ENCODE peak calls at places on chromosomes 12 and 14, in five cellular contexts. J is Peyer's patch, A is PC-3, K is HCT116, H is cardiac muscle cell. O is an unnamed sample.

GRCh38 chr12:4562034-4562657 is at the start of gene DYRK4:
- DNase-seq in J (peak; percentile 91), A (no peak), K (no peak), H (peak; percentile 95), O (no peak)

GRCh38 chr12:110907583-110907982 is 12.8 kb downstream of the MYL2 start:
- DNase-seq in J (no peak), A (no peak), K (no peak), H (no peak), O (no peak)

GRCh38 chr12:124747426-124748161 is 116.1 kb downstream of the SCARB1 start:
- DNase-seq in J (no peak), A (peak; percentile 98), K (no peak), H (no peak), O (no peak)

GRCh38 chr14:54420478-54421116 is 20.6 kb downstream of the CNIH1 start:
- DNase-seq in J (peak; percentile 75), A (peak; percentile 89), K (peak; percentile 29), H (peak; percentile 45), O (no peak)

GRCh38 chr12:86228656-86229055 is 27.5 kb downstream of the MGAT4C start:
- DNase-seq in J (no peak), A (no peak), K (no peak), H (no peak), O (no peak)

GRCh38 chr12:119802472-119802871 is 74.6 kb downstream of the CIT start:
- DNase-seq in J (no peak), A (no peak), K (no peak), H (no peak), O (no peak)

GRCh38 chr14:33567736-33568124 is 383.1 kb downstream of the EGLN3 start:
- DNase-seq in J (no peak), A (peak; percentile 28), K (no peak), H (no peak), O (no peak)

GRCh38 chr14:92471919-92472318 is 41.7 kb upstream of the RIN3 start:
- DNase-seq in J (no peak), A (peak; percentile 80), K (peak; percentile 62), H (no peak), O (no peak)

GRCh38 chr14:30214456-30215090 is 286.9 kb upstream of the PRKD1 start:
- DNase-seq in J (no peak), A (peak; percentile 74), K (peak; percentile 8), H (peak; percentile 66), O (no peak)

GRCh38 chr12:47097276-47097896 is 17.6 kb upstream of the AMIGO2 start:
- DNase-seq in J (no peak), A (peak; percentile 80), K (no peak), H (no peak), O (no peak)

GRCh38 chr14:99731536-99732435 is 47.7 kb downstream of the CYP46A1 start:
- DNase-seq in J (peak; percentile 29), A (no peak), K (no peak), H (no peak), O (no peak)

DNA sequence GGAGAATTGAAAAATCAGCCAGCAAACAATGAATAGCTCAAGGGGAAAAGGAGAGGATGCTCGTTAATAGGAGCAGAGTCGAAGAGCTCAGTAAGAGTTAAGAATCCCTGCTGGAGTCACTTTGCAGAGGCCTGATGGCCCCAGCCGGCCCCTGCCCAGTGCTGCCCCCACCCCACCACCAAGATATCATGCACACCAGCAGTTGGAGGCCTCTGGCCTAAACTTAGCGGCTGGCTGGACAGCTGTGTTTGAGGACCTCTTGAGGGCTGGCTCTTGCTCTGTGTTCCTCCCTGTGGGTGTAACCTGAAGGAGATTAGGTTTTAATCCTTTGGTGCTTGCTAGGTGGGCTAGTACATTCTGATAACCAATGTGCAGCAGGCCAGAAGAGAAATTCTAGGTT is 142.0 kb downstream of the PLXNC1 start:
- DNase-seq in J (no peak), A (no peak), K (no peak), H (peak; percentile 85), O (no peak)
- H3K27ac ChIP-seq in J (peak overlapping the region; percentile 26), A (peak overlapping the region; percentile 32), K (no peak overlapping the region), H (peak overlapping the region; percentile 79), O (no peak overlapping the region)

GRCh38 chr14:91278383-91278715 is 33.8 kb upstream of the GPR68 start:
- DNase-seq in J (no peak), A (no peak), K (no peak), H (no peak), O (no peak)
- H3K36me3 ChIP-seq in J (no peaks in the 10 kb centered on the region), A (peaks cover 11% of the 10 kb centered on the region), K (peaks cover 3% of the 10 kb centered on the region), H (no peaks in the 10 kb centered on the region), O (peaks cover 96% of the 10 kb centered on the region)

GRCh38 chr14:44113769-44114730 is 393.0 kb downstream of the FSCB start:
- DNase-seq in J (no peak), A (no peak), K (no peak), H (no peak), O (no peak)
- H3K27ac ChIP-seq in J (no peak overlapping the region), A (no peak overlapping the region), K (no peak overlapping the region), H (no peak overlapping the region), O (no peak overlapping the region)

GRCh38 chr12:131756441-131756840 is 45.6 kb downstream of the SFSWAP start:
- DNase-seq in J (no peak), A (no peak), K (no peak), H (no peak), O (no peak)
- H3K36me3 ChIP-seq in J (no peaks in the 10 kb centered on the region), A (peaks cover 66% of the 10 kb centered on the region), K (peaks cover 48% of the 10 kb centered on the region), H (peaks cover 45% of the 10 kb centered on the region), O (peaks cover 59% of the 10 kb centered on the region)

GRCh38 chr12:122870163-122870842 is 25.6 kb downstream of the VPS37B start:
- DNase-seq in J (peak; percentile 43), A (no peak), K (no peak), H (no peak), O (no peak)
- H3K27ac ChIP-seq in J (peak overlapping the region; percentile 74), A (no peak overlapping the region), K (no peak overlapping the region), H (no peak overlapping the region), O (no peak overlapping the region)

DNA sequence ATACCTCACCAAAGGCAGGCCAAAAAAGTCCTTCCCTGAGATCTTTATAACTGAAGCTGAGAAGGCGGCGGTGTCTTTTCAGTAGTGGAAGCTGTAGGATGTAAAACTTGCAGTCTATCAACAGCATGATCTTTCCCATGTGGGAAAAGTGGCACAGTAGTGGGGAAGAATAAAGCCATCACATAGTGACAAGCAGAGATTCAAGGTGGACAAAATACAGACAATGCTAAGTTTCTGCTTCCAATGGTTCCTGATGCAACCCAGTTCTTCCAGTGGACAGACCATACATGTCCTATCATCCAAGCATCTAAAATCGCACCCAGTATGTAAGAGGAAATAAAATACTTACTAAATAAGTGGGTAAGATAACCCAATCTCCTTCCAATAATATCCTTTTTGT is 4.1 kb downstream of the RPS6KA5 start:
- DNase-seq in J (no peak), A (no peak), K (no peak), H (no peak), O (no peak)
- H3K36me3 ChIP-seq in J (no peaks in the 10 kb centered on the region), A (no peaks in the 10 kb centered on the region), K (no peaks in the 10 kb centered on the region), H (no peaks in the 10 kb centered on the region), O (no peaks in the 10 kb centered on the region)